ENCODE peak calls at places on chromosomes 7 and 10, in five cellular contexts. J, F, W, T and X are unnamed samples.

GRCh38 chr7:108099650-108100049 is 30.5 kb downstream of the LAMB4 start:
- DNase-seq in J (no peak), W (no peak), T (no peak), F (no peak), X (no peak)

GRCh38 chr10:3995302-3996210 is 210.5 kb upstream of the KLF6 start:
- DNase-seq in W (no peak), J (no peak), T (no peak), F (no peak), X (no peak)

GRCh38 chr10:49606981-49607535 is 3.1 kb upstream of the SLC18A3 start:
- DNase-seq in J (peak), W (no peak), T (peak), F (peak), X (no peak)

GRCh38 chr10:64528294-64529002 is 1007.2 kb downstream of the REEP3 start:
- DNase-seq in F (no peak), J (no peak), T (no peak), W (no peak), X (no peak)

GRCh38 chr7:157723205-157723604 is 386.4 kb downstream of the DNAJB6 start:
- DNase-seq in T (no peak), W (no peak), F (no peak), J (no peak), X (no peak)

GRCh38 chr10:5697342-5697741 is 12.7 kb downstream of the TASOR2 start:
- DNase-seq in J (no peak), F (no peak), T (no peak), W (no peak), X (no peak)

GRCh38 chr7:135232720-135233119 is 918 bp upstream of the STRA8 start:
- DNase-seq in W (no peak), J (peak), F (peak), T (no peak), X (peak)

GRCh38 chr10:132350391-132350790 is 18.4 kb downstream of the LRRC27 start:
- DNase-seq in J (no peak), F (no peak), T (no peak), W (no peak), X (no peak)

GRCh38 chr10:88457680-88458079 is 125.4 kb downstream of the RNLS start:
- DNase-seq in T (no peak), F (no peak), J (no peak), W (no peak), X (no peak)

GRCh38 chr7:48149058-48149457 is 22.2 kb upstream of the ABCA13 start:
- DNase-seq in J (no peak), T (no peak), W (no peak), F (no peak), X (no peak)

GRCh38 chr10:32981760-32982159 is 23.7 kb upstream of the ITGB1 start:
- DNase-seq in F (no peak), J (no peak), T (no peak), W (no peak), X (no peak)

GRCh38 chr7:135177021-135177696 is 6.7 kb upstream of the CYREN start:
- DNase-seq in W (no peak), T (peak), F (no peak), J (no peak), X (no peak)

GRCh38 chr7:12458520-12459131 is 55.0 kb upstream of the VWDE start:
- DNase-seq in T (peak), F (peak), W (no peak), J (no peak), X (peak)
- TF ChIP-seq SRF in T (no peak), F (no peak), W (no peak), J (no peak), X (no peak)

DNA sequence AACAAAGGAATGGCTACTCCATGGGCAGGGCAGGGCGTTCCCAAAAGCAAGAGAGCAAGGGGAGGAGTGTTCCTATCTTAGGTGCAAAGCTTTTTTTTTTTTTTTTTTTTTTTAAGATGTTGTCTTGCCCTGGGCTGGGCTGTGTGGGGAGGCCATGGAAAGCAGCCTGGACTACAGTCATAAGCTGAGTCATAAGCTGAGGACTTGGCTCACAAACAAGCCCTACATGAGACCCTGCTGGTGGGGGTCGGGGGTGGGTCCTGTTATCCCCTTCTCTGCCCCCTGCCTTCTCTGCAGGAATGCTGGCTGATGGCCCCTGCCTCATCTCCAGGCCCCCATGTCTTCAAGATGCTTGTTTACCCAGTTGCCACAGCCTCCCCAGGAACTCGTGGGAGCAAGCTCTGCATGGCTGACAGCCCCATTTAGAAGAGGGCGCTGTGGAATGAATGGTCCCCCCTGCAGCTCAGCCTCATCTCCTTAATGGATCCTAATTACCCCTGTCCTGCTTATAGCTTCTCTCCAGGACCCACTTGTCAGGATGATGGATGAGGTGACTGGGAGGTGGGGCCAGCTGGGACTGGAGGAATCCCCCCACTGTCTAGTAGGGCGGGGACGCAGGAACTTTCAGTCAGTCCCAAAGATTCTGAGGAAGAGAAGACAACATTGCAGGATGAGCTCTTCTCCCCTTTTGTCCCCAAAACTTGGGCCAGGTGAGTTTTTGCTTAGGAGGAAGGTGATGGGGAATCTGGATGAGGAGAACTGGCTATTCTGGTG is 340.8 kb upstream of the PODXL start:
- DNase-seq in F (no peak), J (no peak), W (no peak), T (no peak), X (peak)
- H3K4me3 ChIP-seq in F (no peak), J (no peak), W (no peak), T (no peak), X (no peak)

GRCh38 chr7:137755438-137755837 is 91.3 kb downstream of the DGKI start:
- DNase-seq in T (no peak), W (no peak), F (no peak), J (no peak), X (no peak)
- TF ChIP-seq SRF in T (no peak), W (no peak), F (no peak), J (no peak), X (no peak)

GRCh38 chr7:4613855-4614548 is 68.1 kb upstream of the FOXK1 start:
- DNase-seq in W (no peak), T (no peak), J (no peak), F (no peak), X (no peak)
- H3K4me3 ChIP-seq in W (no peak), T (peak), J (no peak), F (no peak), X (no peak)

GRCh38 chr7:8408871-8409270 is 24.5 kb upstream of the NXPH1 start:
- DNase-seq in W (no peak), J (no peak), F (no peak), T (no peak), X (no peak)

GRCh38 chr7:8413600-8413999 is 19.8 kb upstream of the NXPH1 start:
- DNase-seq in F (no peak), J (no peak), W (no peak), T (no peak), X (no peak)

GRCh38 chr7:8411103-8411502 is 22.3 kb upstream of the NXPH1 start:
- DNase-seq in F (no peak), W (no peak), T (no peak), J (no peak), X (no peak)
- TF ChIP-seq SRF in F (no peak), W (no peak), T (no peak), J (no peak), X (no peak)

GRCh38 chr10:35492387-35493195 is 112.5 kb upstream of the GJD4 start:
- DNase-seq in F (no peak), W (no peak), J (no peak), T (no peak), X (no peak)
- H3K4me3 ChIP-seq in F (no peak), W (no peak), J (no peak), T (no peak), X (no peak)

GRCh38 chr10:99976886-99977391 is 32.8 kb downstream of the DNMBP start:
- DNase-seq in F (no peak), T (no peak), J (no peak), W (no peak), X (peak)
- TF ChIP-seq SRF in F (no peak), T (no peak), J (no peak), W (no peak), X (no peak)

DNA sequence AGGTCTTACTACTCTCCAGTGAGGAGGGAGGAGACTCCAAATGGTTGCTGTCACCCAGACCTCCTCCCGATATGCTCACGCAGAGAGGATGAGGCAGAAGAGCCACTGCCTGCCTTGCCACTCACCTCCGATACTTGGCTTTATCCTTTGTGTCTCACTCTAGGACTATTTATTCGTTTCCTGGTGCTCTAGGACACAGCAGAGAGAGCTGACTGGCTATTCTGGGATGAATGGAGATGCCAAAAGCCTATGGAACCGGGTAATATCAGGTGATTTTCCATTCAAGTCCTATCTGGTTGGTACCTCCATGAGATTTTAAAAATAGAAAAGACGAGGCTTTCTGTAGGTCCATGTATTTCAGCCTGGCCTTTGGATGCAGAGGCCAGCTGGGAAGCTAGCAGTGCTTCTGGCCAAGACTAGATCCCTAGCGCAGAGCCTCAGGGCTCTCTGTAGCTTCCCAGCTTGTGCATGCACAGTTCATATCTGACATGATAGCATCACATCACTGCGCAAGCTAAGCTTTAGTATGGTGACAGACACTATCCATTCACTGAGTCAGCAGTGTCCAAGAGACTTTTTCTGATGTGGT is 239.0 kb upstream of the ANKRD30A start:
- DNase-seq in W (no peak), F (no peak), J (no peak), T (no peak), X (no peak)
- H3K4me3 ChIP-seq in W (no peak), F (no peak), J (no peak), T (no peak), X (no peak)

DNA sequence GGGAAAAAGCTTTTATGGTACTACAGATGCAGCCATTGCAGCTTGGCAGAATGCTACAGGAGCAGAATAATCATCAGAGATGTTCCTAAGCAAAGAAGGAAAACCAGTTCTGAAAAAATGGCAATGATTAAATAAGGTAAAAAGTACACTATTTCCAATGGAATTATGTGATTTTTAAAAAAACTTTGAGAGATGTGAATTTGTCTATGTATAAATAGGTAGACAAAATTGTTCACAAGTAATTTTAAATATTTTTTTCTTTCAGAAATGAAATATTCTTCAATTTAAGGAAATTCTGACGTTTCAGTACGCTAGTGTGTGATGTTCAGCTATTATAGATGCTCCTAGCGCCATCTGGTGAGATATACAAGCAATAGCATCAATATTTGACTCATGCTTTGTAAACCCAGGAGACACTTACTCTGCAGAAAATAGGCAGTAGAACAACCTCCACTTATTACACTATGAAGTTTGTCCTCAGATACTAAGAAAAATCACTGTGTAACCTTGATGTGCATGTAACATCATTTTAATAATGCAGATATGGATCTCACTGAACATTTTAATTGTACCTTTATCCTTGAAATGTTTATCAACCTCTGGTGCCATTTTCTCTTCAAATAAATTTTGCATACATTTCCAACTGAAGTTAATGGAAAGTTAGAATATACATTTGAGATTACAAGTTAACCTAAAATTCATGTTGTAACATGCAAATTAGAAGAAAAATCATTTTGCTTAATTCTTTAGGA is 151.4 kb upstream of the FAM3C start:
- DNase-seq in J (no peak), W (no peak), T (peak), F (peak), X (peak)
- TF ChIP-seq SRF in J (no peak), W (no peak), T (no peak), F (no peak), X (no peak)

GRCh38 chr10:96834121-96834520 is 2.0 kb downstream of the LCOR start:
- DNase-seq in J (no peak), W (no peak), T (no peak), F (no peak), X (no peak)
- H3K4me3 ChIP-seq in J (peak), W (peak), T (peak), F (peak), X (peak)